ENCODE peak calls at places on chromosomes 4 and X, in seven cellular contexts. A is WTC11, C is epithelial cell of esophagus, S is fibroblast of lung, J is heart left ventricle, D is neural crest cell, M is pancreas. V is an unnamed sample.

GRCh38 chrX:10010686-10011085 is 43.5 kb downstream of the CLDN34 start:
- DNase-seq in A (no peak), C (peak), S (peak), J (no peak), D (no peak), M (no peak), V (no peak)

GRCh38 chr4:163215896-163216295 is 49.2 kb upstream of the NAF1 start:
- DNase-seq in A (no peak), C (no peak), S (no peak), J (no peak), D (no peak), M (no peak), V (no peak)

GRCh38 chr4:62670509-62670908 is 1470.4 kb downstream of the ADGRL3 start:
- DNase-seq in A (no peak), C (no peak), S (peak), J (peak), D (no peak), M (no peak), V (no peak)

GRCh38 chr4:12242354-12242753 is 813.7 kb upstream of the HS3ST1 start:
- DNase-seq in A (no peak), C (no peak), S (no peak), J (no peak), D (no peak), M (no peak), V (no peak)

GRCh38 chr4:58602701-58603359 is 1492.6 kb upstream of the IGFBP7 start:
- DNase-seq in A (no peak), C (no peak), S (no peak), J (no peak), D (no peak), M (no peak), V (no peak)

GRCh38 chr4:179344861-179345260 is 1902.6 kb upstream of the AGA start:
- DNase-seq in A (no peak), C (no peak), S (peak), J (no peak), D (no peak), M (no peak), V (no peak)

GRCh38 chrX:122582280-122582679 is 601.8 kb upstream of the GRIA3 start:
- DNase-seq in A (no peak), C (peak), S (no peak), J (no peak), D (no peak), M (no peak), V (no peak)

GRCh38 chr4:99090511-99090910 is 1.9 kb upstream of the ADH5 start:
- DNase-seq in A (no peak), C (no peak), S (peak), J (no peak), D (no peak), M (no peak), V (no peak)

GRCh38 chr4:170875868-170876267 is 786.1 kb upstream of the AADAT start:
- DNase-seq in A (no peak), C (peak), S (no peak), J (no peak), D (no peak), M (no peak), V (peak)

GRCh38 chrX:2697306-2697705 is 6.2 kb downstream of the CD99 start:
- DNase-seq in A (no peak), C (peak), S (no peak), J (no peak), D (no peak), M (no peak), V (no peak)

GRCh38 chr4:26804876-26805275 is 55.8 kb upstream of the STIM2 start:
- DNase-seq in A (no peak), C (no peak), S (no peak), J (no peak), D (no peak), M (no peak), V (no peak)

GRCh38 chr4:52917836-52918235 is 55.7 kb downstream of the RASL11B start:
- DNase-seq in A (no peak), C (no peak), S (no peak), J (no peak), D (no peak), M (no peak), V (no peak)

GRCh38 chrX:10160221-10160620 is 3.4 kb downstream of the CLCN4 start:
- DNase-seq in A (no peak), C (no peak), S (no peak), J (no peak), D (no peak), M (no peak), V (no peak)

GRCh38 chr4:2402053-2402452 is 16.4 kb downstream of the ZFYVE28 start:
- DNase-seq in A (peak), C (peak), S (no peak), J (peak), D (peak), M (peak), V (peak)

GRCh38 chr4:129148892-129149291 is 52.9 kb downstream of the C4orf33 start:
- DNase-seq in A (no peak), C (no peak), S (no peak), J (no peak), D (no peak), M (no peak), V (no peak)

GRCh38 chrX:19912-20571 is 261.1 kb upstream of the PLCXD1 start:
- DNase-seq in A (peak), C (peak), S (no peak), J (no peak), D (no peak), M (no peak), V (no peak)

GRCh38 chrX:115173181-115173580 is 16.0 kb upstream of the RBMXL3 start:
- DNase-seq in A (no peak), C (no peak), S (no peak), J (no peak), D (no peak), M (no peak), V (no peak)

GRCh38 chr4:4655901-4656300 is 114.1 kb upstream of the STX18 start:
- DNase-seq in A (no peak), C (no peak), S (no peak), J (no peak), D (no peak), M (no peak), V (no peak)

GRCh38 chr4:24472514-24473308 is 111.6 kb downstream of the DHX15 start:
- DNase-seq in A (peak), C (peak), S (peak), J (peak), D (peak), M (peak), V (peak)

GRCh38 chr4:88005086-88005485 is 2.3 kb upstream of the PKD2 start:
- DNase-seq in A (no peak), C (no peak), S (no peak), J (peak), D (no peak), M (no peak), V (no peak)

GRCh38 chr4:98377626-98378025 is 116.4 kb downstream of the RAP1GDS1 start:
- DNase-seq in A (no peak), C (no peak), S (peak), J (no peak), D (no peak), M (no peak), V (no peak)

GRCh38 chr4:6688879-6689505 is 4.7 kb upstream of the S100P start:
- DNase-seq in A (peak), C (peak), S (peak), J (no peak), D (peak), M (no peak), V (no peak)

GRCh38 chrX:8673211-8673610 is 58.7 kb downstream of the ANOS1 start:
- DNase-seq in A (no peak), C (no peak), S (peak), J (no peak), D (no peak), M (no peak), V (no peak)

GRCh38 chrX:44431206-44431605 is 87.7 kb upstream of the EFHC2 start:
- DNase-seq in A (no peak), C (peak), S (peak), J (no peak), D (no peak), M (no peak), V (no peak)

GRCh38 chrX:49754238-49754857 is 58.6 kb upstream of the PAGE1 start:
- DNase-seq in A (peak), C (peak), S (peak), J (peak), D (peak), M (peak), V (peak)

GRCh38 chr4:180253419-180253818 is 1989.8 kb upstream of the TENM3 start:
- DNase-seq in A (no peak), C (no peak), S (no peak), J (no peak), D (no peak), M (no peak), V (no peak)

GRCh38 chr4:106659386-106659785 is 290.8 kb upstream of the GIMD1 start:
- DNase-seq in A (no peak), C (peak), S (no peak), J (no peak), D (no peak), M (no peak), V (no peak)

GRCh38 chr4:174214102-174214878 is 69.2 kb downstream of the FBXO8 start:
- DNase-seq in A (peak), C (peak), S (peak), J (no peak), D (no peak), M (no peak), V (no peak)

GRCh38 chr4:151719045-151719743 is 41.6 kb downstream of the GATB start:
- DNase-seq in A (no peak), C (peak), S (no peak), J (no peak), D (no peak), M (no peak), V (no peak)

GRCh38 chr4:183264614-183265013 is 55.5 kb downstream of the CLDN22 start:
- DNase-seq in A (no peak), C (no peak), S (peak), J (no peak), D (no peak), M (no peak), V (no peak)

GRCh38 chr4:13403833-13404232 is 80.3 kb downstream of the RAB28 start:
- DNase-seq in A (no peak), C (no peak), S (peak), J (no peak), D (no peak), M (no peak), V (no peak)

DNA sequence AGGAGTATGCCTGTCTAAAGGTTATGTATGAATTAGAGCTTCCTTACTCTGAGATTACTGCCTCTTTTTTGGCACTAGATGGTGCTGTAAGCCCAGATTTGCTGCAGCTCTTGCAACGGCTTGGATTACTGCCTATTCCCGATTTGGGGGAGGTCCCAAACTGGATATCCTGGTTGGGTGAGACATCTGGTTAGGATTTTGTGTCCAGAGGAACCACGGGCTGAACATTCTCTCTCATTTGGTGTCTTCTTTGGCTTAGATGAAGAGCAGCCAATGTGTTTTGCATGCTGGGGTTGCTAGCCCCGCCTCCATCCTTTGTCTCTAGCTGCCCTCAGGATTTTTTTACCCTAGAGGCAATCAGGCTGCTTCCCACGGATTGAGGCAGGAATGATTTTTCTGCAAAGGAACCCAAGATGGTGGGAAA is 31.9 kb downstream of the F8A1 start:
- DNase-seq in A (peak), C (peak), S (peak), J (peak), D (peak), M (peak), V (peak)
- TF ChIP-seq CTCF in A (peak), C (peak), S (peak), J (peak), D (peak), M (peak), V (peak)

GRCh38 chr4:172514801-172515200 is 653.8 kb upstream of the GALNT7 start:
- DNase-seq in A (no peak), C (no peak), S (no peak), J (no peak), D (no peak), M (no peak), V (no peak)

GRCh38 chr4:172515266-172515879 is 653.2 kb upstream of the GALNT7 start:
- DNase-seq in A (peak), C (no peak), S (no peak), J (no peak), D (no peak), M (no peak), V (no peak)

DNA sequence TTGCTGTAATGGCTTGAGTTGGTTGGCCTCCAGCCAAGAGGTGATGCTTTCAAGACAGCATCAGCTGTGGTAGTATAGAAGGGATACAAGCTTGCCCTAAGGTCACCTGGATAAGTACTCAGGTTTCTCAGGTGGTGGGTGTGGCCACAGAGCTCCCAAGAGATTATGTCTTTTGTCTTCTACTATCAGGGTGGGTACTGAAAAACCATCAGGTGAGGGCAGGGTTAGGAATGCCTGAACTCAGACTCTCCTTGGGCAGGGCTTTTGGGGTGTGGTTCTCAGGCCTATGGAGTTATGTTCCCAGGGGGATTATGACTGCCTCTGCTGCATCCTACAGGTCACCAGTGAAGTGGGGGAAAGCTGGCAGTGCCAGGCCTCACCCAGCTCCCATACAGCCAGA is 654.6 kb upstream of the GALNT7 start:
- DNase-seq in A (no peak), C (peak), S (no peak), J (no peak), D (no peak), M (peak), V (no peak)
- TF ChIP-seq CTCF in A (no peak), C (no peak), S (no peak), J (no peak), D (no peak), M (no peak), V (no peak)

GRCh38 chrX:85611926-85612325 is 232.5 kb upstream of the POF1B start:
- DNase-seq in A (no peak), C (peak), S (peak), J (no peak), D (no peak), M (no peak), V (no peak)
- TF ChIP-seq CTCF in A (no peak), C (no peak), S (no peak), J (peak), D (peak), M (no peak), V (no peak)

GRCh38 chr4:156782491-156782890 is 189.1 kb downstream of the PDGFC start:
- DNase-seq in A (no peak), C (peak), S (no peak), J (no peak), D (no peak), M (no peak), V (no peak)
- TF ChIP-seq CTCF in A (no peak), C (no peak), S (no peak), J (no peak), D (no peak), M (no peak), V (no peak)

DNA sequence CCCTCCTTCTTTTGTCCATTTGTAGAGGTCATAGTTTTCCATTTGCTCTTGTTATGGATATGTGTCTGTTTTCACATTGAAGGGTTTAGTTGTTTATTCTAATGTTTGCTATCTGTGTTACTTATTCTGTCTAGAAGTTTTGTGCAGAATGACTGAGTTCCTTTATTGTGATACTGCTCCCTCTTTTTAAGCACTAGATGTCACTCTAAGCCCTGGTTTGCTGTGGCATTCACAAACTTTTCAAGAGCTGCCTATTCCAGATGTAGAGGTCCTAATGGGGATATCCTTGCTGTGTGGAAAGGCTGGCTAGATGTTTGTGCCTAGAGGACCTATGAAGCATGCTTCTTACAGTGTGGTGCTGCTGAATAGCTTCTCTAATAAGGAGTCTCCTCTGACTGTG is 338.6 kb downstream of the SPIN4 start:
- DNase-seq in A (no peak), C (no peak), S (no peak), J (no peak), D (no peak), M (no peak), V (no peak)
- TF ChIP-seq CTCF in A (no peak), C (no peak), S (no peak), J (peak), D (no peak), M (no peak), V (no peak)

DNA sequence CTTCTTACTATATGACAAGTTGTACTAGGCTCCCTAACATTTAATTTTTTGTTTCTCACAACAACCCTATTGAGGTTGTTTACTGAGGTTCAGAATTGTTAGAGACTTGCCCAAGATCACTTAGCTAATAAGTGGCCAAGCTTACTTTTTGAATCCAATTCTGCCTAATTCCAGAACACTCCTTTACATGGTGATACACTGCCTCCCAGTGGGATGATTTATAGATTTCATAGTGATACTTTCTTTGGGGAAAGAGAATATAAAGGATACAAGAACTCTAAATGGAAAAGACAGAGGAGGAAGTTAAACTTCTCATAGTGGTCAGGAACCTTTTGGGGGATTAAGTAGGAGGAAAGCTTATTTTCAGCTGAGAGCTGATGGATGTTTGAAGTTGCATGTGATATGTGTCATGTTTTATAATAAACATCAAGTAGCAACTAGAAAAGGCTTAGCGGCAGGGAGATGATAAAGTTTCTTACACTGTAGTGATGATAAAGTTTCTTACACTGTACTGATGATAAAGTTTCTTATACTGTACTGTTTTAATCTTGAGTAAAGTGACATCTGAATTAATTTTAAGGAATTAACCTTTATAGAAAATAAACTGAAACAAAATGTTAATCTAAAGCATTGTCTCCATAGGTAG is 15.3 kb downstream of the STAG2 start:
- DNase-seq in A (no peak), C (peak), S (peak), J (no peak), D (no peak), M (no peak), V (no peak)
- TF ChIP-seq CTCF in A (no peak), C (peak), S (peak), J (peak), D (peak), M (no peak), V (no peak)

GRCh38 chr4:103994059-103994458 is 274.3 kb upstream of the TACR3 start:
- DNase-seq in A (no peak), C (peak), S (peak), J (no peak), D (no peak), M (no peak), V (no peak)
- TF ChIP-seq CTCF in A (peak), C (peak), S (no peak), J (no peak), D (peak), M (no peak), V (peak)

DNA sequence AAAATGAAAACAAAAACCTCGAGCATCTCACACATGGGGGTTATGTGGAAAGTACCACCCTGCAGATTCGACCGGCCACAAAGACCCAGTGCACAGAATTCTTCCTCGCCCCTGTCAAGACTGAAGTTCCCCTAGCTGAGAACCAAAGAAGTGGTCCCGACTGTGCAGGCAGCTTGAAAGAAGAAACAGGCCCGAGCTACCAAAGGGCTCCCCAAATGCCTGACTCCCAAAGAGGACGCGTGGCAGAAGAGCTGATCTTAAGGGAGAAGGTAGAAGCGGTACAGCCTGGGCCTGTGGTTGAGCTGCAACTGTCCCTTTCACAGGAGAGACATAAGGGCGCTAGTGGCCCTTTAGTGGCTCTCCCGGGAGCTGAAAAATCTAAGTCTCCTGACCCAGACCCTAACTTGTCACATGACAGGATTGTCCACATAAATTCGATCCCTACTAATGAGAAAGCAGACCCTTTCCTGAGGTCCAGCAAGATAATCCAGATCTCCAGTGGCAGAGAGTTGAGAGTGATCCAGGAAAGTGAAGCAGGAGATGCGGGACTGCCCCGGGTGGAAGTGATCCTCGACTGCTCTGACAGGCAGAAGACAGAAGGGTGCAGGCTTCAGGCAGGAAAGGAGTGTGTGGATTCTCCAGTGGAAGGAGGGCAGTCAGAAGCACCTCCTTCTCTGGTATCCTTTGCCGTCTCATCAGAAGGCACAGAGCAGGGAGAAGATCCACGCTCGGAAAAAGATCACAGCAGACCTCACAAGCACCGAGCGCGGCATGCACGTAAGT is 108.8 kb upstream of the MYOZ2 start:
- DNase-seq in A (no peak), C (no peak), S (no peak), J (peak), D (no peak), M (no peak), V (no peak)
- TF ChIP-seq CTCF in A (no peak), C (no peak), S (no peak), J (no peak), D (no peak), M (no peak), V (no peak)